ENCODE peak calls at places on chromosomes 3 and 15, in six cellular contexts. K is Peyer's patch, T is ovary, O is body of pancreas, W is uterus, S is A549. G is an unnamed sample.

GRCh38 chr3:37779289-37780152 is 82.2 kb upstream of the CTDSPL start:
- DNase-seq in T (peak), S (peak), K (no peak), O (peak), W (no peak), G (peak)

GRCh38 chr3:58494107-58494506 is 2.2 kb downstream of the KCTD6 start:
- DNase-seq in O (no peak), K (no peak), W (no peak), S (no peak), T (no peak), G (no peak)

GRCh38 chr3:110430146-110430545 is 641.5 kb upstream of the NECTIN3 start:
- DNase-seq in W (no peak), S (no peak), O (no peak), K (no peak), T (no peak), G (no peak)

GRCh38 chr3:188868803-188869202 is 303.0 kb upstream of the TPRG1 start:
- DNase-seq in O (no peak), S (no peak), W (no peak), K (no peak), T (no peak), G (no peak)

GRCh38 chr3:25863560-25863959 is 73.7 kb downstream of the OXSM start:
- DNase-seq in T (no peak), W (no peak), O (no peak), K (no peak), S (no peak), G (no peak)

GRCh38 chr3:61997112-61997511 is 376.2 kb downstream of the FEZF2 start:
- DNase-seq in W (no peak), S (no peak), K (no peak), O (no peak), T (no peak), G (no peak)

GRCh38 chr3:11323827-11324226 is 51.6 kb downstream of the ATG7 start:
- DNase-seq in T (no peak), O (no peak), S (no peak), W (no peak), K (no peak), G (no peak)

GRCh38 chr15:38192496-38192895 is 60.1 kb upstream of the SPRED1 start:
- DNase-seq in O (no peak), S (no peak), W (no peak), T (no peak), K (no peak), G (no peak)

GRCh38 chr3:64355473-64355872 is 130.2 kb upstream of the PRICKLE2 start:
- DNase-seq in S (no peak), O (no peak), K (no peak), T (peak), W (no peak), G (peak)

GRCh38 chr15:39624806-39625205 is 43.9 kb downstream of the THBS1 start:
- DNase-seq in K (peak), W (peak), S (no peak), T (peak), O (peak), G (peak)

GRCh38 chr3:194279701-194280360 is 71.3 kb downstream of the CPN2 start:
- DNase-seq in O (no peak), K (no peak), T (peak), W (peak), S (no peak), G (peak)

GRCh38 chr3:149442845-149443544 is 31.5 kb upstream of the TM4SF4 start:
- DNase-seq in W (no peak), S (no peak), O (no peak), T (no peak), K (no peak), G (no peak)

GRCh38 chr3:133295199-133295901 is 104.5 kb upstream of the BFSP2 start:
- DNase-seq in K (no peak), O (no peak), W (no peak), S (no peak), T (no peak), G (peak)

GRCh38 chr3:105965384-105965783 is 96.6 kb upstream of the CBLB start:
- DNase-seq in S (no peak), K (no peak), O (no peak), T (no peak), W (no peak), G (no peak)

GRCh38 chr3:151327571-151328198 is 1.7 kb downstream of the P2RY13 start:
- DNase-seq in W (no peak), T (no peak), O (no peak), K (no peak), S (peak), G (no peak)

GRCh38 chr3:174907628-174908407 is 48.7 kb downstream of the NAALADL2 start:
- DNase-seq in T (no peak), O (no peak), S (no peak), W (no peak), K (no peak), G (no peak)

GRCh38 chr15:38127306-38127731 is 125.3 kb upstream of the SPRED1 start:
- DNase-seq in K (peak), T (no peak), O (no peak), W (no peak), S (no peak), G (no peak)

GRCh38 chr3:11143476-11143875 is 10.8 kb upstream of the HRH1 start:
- DNase-seq in S (no peak), K (no peak), T (no peak), O (no peak), W (no peak), G (no peak)

GRCh38 chr3:108500728-108501127 is 9.7 kb downstream of the MYH15 start:
- DNase-seq in K (no peak), T (no peak), W (no peak), O (no peak), S (no peak), G (no peak)

GRCh38 chr3:88149146-88149515 is 628 bp upstream of the C3orf38 start:
- DNase-seq in T (no peak), K (no peak), S (peak), W (no peak), O (no peak), G (no peak)

GRCh38 chr3:181330257-181330656 is 340.7 kb upstream of the DNAJC19 start:
- DNase-seq in K (no peak), T (no peak), O (no peak), W (no peak), S (no peak), G (no peak)

GRCh38 chr15:41934843-41935242 is 37.5 kb downstream of the EHD4 start:
- DNase-seq in S (no peak), T (no peak), W (no peak), O (no peak), K (no peak), G (no peak)

GRCh38 chr3:29280675-29281264 is at the start of gene RBMS3:
- DNase-seq in O (peak), T (peak), W (peak), K (peak), S (peak), G (peak)

GRCh38 chr3:10867384-10867783 is 51.4 kb downstream of the SLC6A11 start:
- DNase-seq in T (no peak), K (no peak), W (no peak), S (no peak), O (no peak), G (no peak)

GRCh38 chr3:8622873-8623725 is 21.5 kb downstream of the SSUH2 start:
- DNase-seq in T (peak), W (peak), S (peak), K (peak), O (peak), G (peak)

GRCh38 chr3:148379763-148380162 is 317.9 kb upstream of the AGTR1 start:
- DNase-seq in S (peak), W (no peak), T (no peak), O (no peak), K (no peak), G (no peak)

GRCh38 chr15:92062505-92062904 is 209.0 kb downstream of the SLCO3A1 start:
- DNase-seq in O (no peak), W (no peak), K (no peak), S (no peak), T (no peak), G (no peak)

GRCh38 chr15:65906396-65906795 is 37.1 kb downstream of the RAB11A start:
- DNase-seq in T (no peak), S (no peak), W (no peak), K (no peak), O (no peak), G (no peak)

GRCh38 chr3:147618636-147619035 is 209.5 kb downstream of the ZIC1 start:
- DNase-seq in K (no peak), O (no peak), W (no peak), S (no peak), T (no peak), G (no peak)

GRCh38 chr3:8458711-8459110 is 42.9 kb upstream of the LMCD1 start:
- DNase-seq in W (no peak), S (no peak), T (no peak), K (no peak), O (no peak), G (no peak)

GRCh38 chr3:90039994-90040393 is 932.6 kb downstream of the EPHA3 start:
- DNase-seq in O (no peak), T (no peak), W (no peak), K (no peak), S (no peak), G (no peak)

GRCh38 chr3:19934098-19934566 is at the start of gene EFHB:
- DNase-seq in W (no peak), S (peak), T (no peak), O (peak), K (peak), G (no peak)

GRCh38 chr3:196774845-196775422 is 35.3 kb downstream of the PAK2 start:
- DNase-seq in T (no peak), K (no peak), S (no peak), W (no peak), O (no peak), G (no peak)

GRCh38 chr3:120636790-120637401 is 40.8 kb downstream of the NDUFB4 start:
- DNase-seq in W (no peak), K (no peak), O (no peak), T (no peak), S (no peak), G (no peak)

DNA sequence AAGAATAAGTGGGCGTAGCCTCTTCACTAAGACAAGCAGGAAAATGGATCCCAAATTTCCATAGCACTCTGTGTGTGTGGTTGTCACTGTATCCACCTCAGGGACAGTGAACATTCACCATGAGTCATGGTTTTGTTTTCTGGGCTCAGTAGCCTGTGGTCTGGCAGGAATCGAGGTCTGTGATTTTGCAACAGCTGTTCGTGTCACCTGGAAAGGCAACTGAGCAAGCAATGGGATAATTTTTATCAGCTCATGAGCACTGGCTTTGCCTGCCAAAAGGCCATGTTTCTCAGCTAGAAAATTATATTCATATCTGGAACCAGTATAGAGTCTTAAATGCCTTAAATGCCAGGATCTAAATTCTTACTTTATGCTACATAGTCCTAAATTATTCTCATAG is 60.9 kb downstream of the STRIT1 start:
- DNase-seq in T (peak), K (no peak), W (peak), O (peak), S (no peak), G (peak)
- H3K27ac ChIP-seq in T (no peak), K (no peak), W (peak), O (no peak), S (no peak), G (no peak)

GRCh38 chr15:61724276-61724939 is 335.8 kb downstream of the VPS13C start:
- DNase-seq in K (no peak), S (no peak), O (no peak), T (no peak), W (peak), G (no peak)
- TF ChIP-seq POLR2A in K (no peak), S (no peak), O (no peak), T (no peak), W (no peak), G (no peak)

GRCh38 chr15:100877551-100877950 is 2.1 kb upstream of the ALDH1A3 start:
- DNase-seq in K (no peak), O (no peak), S (no peak), W (no peak), T (no peak), G (no peak)

GRCh38 chr15:100879461-100880138 is at the start of gene ALDH1A3:
- DNase-seq in K (no peak), T (peak), O (peak), W (peak), S (peak), G (no peak)

GRCh38 chr15:100878130-100878529 is 1.5 kb upstream of the ALDH1A3 start:
- DNase-seq in K (no peak), T (no peak), W (no peak), S (no peak), O (no peak), G (no peak)

GRCh38 chr15:100879046-100879445 is 585 bp upstream of the ALDH1A3 start:
- DNase-seq in T (no peak), K (no peak), W (no peak), O (peak), S (peak), G (no peak)

GRCh38 chr15:100878601-100879000 is 1.0 kb upstream of the ALDH1A3 start:
- DNase-seq in K (no peak), W (no peak), T (no peak), S (no peak), O (no peak), G (no peak)
- H3K27ac ChIP-seq in K (no peak), W (peak), T (no peak), S (peak), O (no peak), G (no peak)

GRCh38 chr15:31360158-31360561 is 33.5 kb downstream of the KLF13 start:
- DNase-seq in W (no peak), K (no peak), T (no peak), S (no peak), O (no peak), G (no peak)

GRCh38 chr15:31360843-31361763 is 34.5 kb downstream of the KLF13 start:
- DNase-seq in K (peak), T (no peak), O (peak), S (no peak), W (no peak), G (no peak)

GRCh38 chr15:31358163-31358562 is 31.5 kb downstream of the KLF13 start:
- DNase-seq in T (no peak), O (no peak), K (no peak), W (no peak), S (no peak), G (no peak)

GRCh38 chr15:31358957-31359721 is 32.5 kb downstream of the KLF13 start:
- DNase-seq in O (no peak), W (no peak), T (no peak), K (no peak), S (no peak), G (no peak)

GRCh38 chr15:31359722-31360111 is 33.1 kb downstream of the KLF13 start:
- DNase-seq in W (no peak), K (peak), O (no peak), S (no peak), T (no peak), G (no peak)
- TF ChIP-seq POLR2A in W (no peak), K (no peak), O (no peak), S (no peak), T (no peak), G (no peak)

DNA sequence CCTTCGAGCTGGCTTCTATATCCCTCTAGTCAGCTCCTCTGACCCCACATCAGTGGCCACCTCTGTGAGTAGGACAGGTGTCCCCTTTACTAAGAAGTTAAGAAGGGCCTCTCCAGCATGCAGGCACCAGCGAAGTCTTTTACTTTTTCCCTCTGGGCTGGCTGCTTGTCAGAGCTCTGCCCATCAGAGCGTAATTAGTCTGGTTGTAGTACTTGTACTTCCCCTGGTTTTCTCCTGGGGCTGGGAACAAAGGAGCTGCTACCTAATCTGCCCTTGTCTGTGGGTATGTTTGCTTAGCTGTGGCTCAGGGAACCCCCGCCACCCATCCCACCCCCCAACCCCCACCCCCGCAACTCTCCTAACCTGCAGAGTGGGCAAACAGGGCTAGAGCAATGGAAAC is 27.4 kb upstream of the ALPK3 start:
- DNase-seq in T (no peak), K (no peak), O (no peak), S (no peak), W (no peak), G (no peak)
- H3K27ac ChIP-seq in T (no peak), K (no peak), O (no peak), S (no peak), W (no peak), G (peak)

GRCh38 chr3:78050276-78051080 is 1010.6 kb downstream of the ROBO2 start:
- DNase-seq in T (no peak), S (no peak), W (no peak), O (no peak), K (no peak), G (no peak)
- TF ChIP-seq POLR2A in T (no peak), S (no peak), W (no peak), O (no peak), K (no peak), G (no peak)

GRCh38 chr15:90153658-90154057 is 47.5 kb upstream of the SEMA4B start:
- DNase-seq in W (no peak), T (no peak), O (no peak), K (no peak), S (no peak), G (no peak)
- H3K27ac ChIP-seq in W (no peak), T (no peak), O (peak), K (no peak), S (peak), G (no peak)

GRCh38 chr3:76206351-76206750 is 421.0 kb upstream of the ZNF717 start:
- DNase-seq in O (no peak), W (no peak), T (no peak), S (no peak), K (no peak), G (no peak)
- TF ChIP-seq POLR2A in O (no peak), W (no peak), T (no peak), S (no peak), K (no peak), G (no peak)

GRCh38 chr3:101936419-101937331 is 87.4 kb downstream of the NFKBIZ start:
- DNase-seq in K (no peak), W (no peak), S (no peak), O (no peak), T (no peak), G (no peak)
- H3K27ac ChIP-seq in K (peak), W (no peak), S (peak), O (no peak), T (no peak), G (no peak)

G was measured in adrenal gland.